ENCODE peak calls at places on chromosomes 13 and 19, in seven cellular contexts. One of them, this sample, is unnamed.

GRCh38 chr19:33301011-33301899 is 1.1 kb downstream of the CEBPA start:
- DNase-seq in bronchial epithelial cell: no peak
- DNase-seq in tibial nerve: no peak
- DNase-seq in AG10803: peak; percentile 11
- DNase-seq in fibroblast of lung: no peak
- DNase-seq in transverse colon: peak; percentile 27
- DNase-seq in HL-60: no peak
- DNase-seq in this sample: no peak

GRCh38 chr19:47719047-47719885 is 6.0 kb downstream of the EHD2 start:
- DNase-seq in AG10803: peak; percentile 100
- DNase-seq in transverse colon: peak; percentile 80
- DNase-seq in bronchial epithelial cell: peak; percentile 94
- DNase-seq in HL-60: no peak
- DNase-seq in tibial nerve: peak; percentile 77
- DNase-seq in fibroblast of lung: peak; percentile 98
- DNase-seq in this sample: no peak

GRCh38 chr13:109314101-109314500 is 472.3 kb downstream of the IRS2 start:
- DNase-seq in transverse colon: no peak
- DNase-seq in AG10803: no peak
- DNase-seq in HL-60: no peak
- DNase-seq in fibroblast of lung: no peak
- DNase-seq in bronchial epithelial cell: no peak
- DNase-seq in tibial nerve: no peak
- DNase-seq in this sample: no peak

GRCh38 chr19:3387645-3388589 is 21.5 kb downstream of the NFIC start:
- DNase-seq in fibroblast of lung: peak; percentile 50
- DNase-seq in AG10803: peak; percentile 84
- DNase-seq in tibial nerve: peak; percentile 68
- DNase-seq in transverse colon: peak; percentile 89
- DNase-seq in HL-60: no peak
- DNase-seq in bronchial epithelial cell: peak; percentile 29
- DNase-seq in this sample: no peak

GRCh38 chr13:113915012-113915763 is 51.3 kb upstream of the GAS6 start:
- DNase-seq in bronchial epithelial cell: no peak
- DNase-seq in tibial nerve: no peak
- DNase-seq in transverse colon: no peak
- DNase-seq in AG10803: no peak
- DNase-seq in HL-60: no peak
- DNase-seq in fibroblast of lung: no peak
- DNase-seq in this sample: no peak

GRCh38 chr19:54203151-54203611 is 2.5 kb downstream of the RPS9 start:
- DNase-seq in transverse colon: no peak
- DNase-seq in HL-60: no peak
- DNase-seq in AG10803: peak; percentile 28
- DNase-seq in bronchial epithelial cell: no peak
- DNase-seq in fibroblast of lung: peak; percentile 9
- DNase-seq in tibial nerve: no peak
- DNase-seq in this sample: no peak

GRCh38 chr13:21022056-21022693 is 39.2 kb downstream of the LATS2 start:
- DNase-seq in AG10803: no peak
- DNase-seq in transverse colon: no peak
- DNase-seq in tibial nerve: no peak
- DNase-seq in bronchial epithelial cell: no peak
- DNase-seq in fibroblast of lung: no peak
- DNase-seq in HL-60: no peak
- DNase-seq in this sample: no peak

GRCh38 chr19:44604241-44604640 is 9.1 kb upstream of the IGSF23 start:
- DNase-seq in AG10803: no peak
- DNase-seq in bronchial epithelial cell: no peak
- DNase-seq in tibial nerve: no peak
- DNase-seq in transverse colon: no peak
- DNase-seq in fibroblast of lung: no peak
- DNase-seq in HL-60: no peak
- DNase-seq in this sample: no peak

GRCh38 chr13:98419786-98420559 is 156.9 kb downstream of the STK24 start:
- DNase-seq in tibial nerve: no peak
- DNase-seq in HL-60: no peak
- DNase-seq in fibroblast of lung: peak; percentile 16
- DNase-seq in bronchial epithelial cell: no peak
- DNase-seq in AG10803: no peak
- DNase-seq in transverse colon: no peak
- DNase-seq in this sample: no peak

GRCh38 chr19:14073925-14074838 is 1.6 kb downstream of the MISP3 start:
- DNase-seq in AG10803: no peak
- DNase-seq in bronchial epithelial cell: peak; percentile 30
- DNase-seq in HL-60: no peak
- DNase-seq in transverse colon: peak; percentile 78
- DNase-seq in fibroblast of lung: no peak
- DNase-seq in tibial nerve: no peak
- DNase-seq in this sample: no peak

GRCh38 chr19:56748443-56748842 is 76.9 kb upstream of the ZNF835 start:
- DNase-seq in transverse colon: no peak
- DNase-seq in tibial nerve: no peak
- DNase-seq in HL-60: no peak
- DNase-seq in AG10803: no peak
- DNase-seq in bronchial epithelial cell: peak; percentile 4
- DNase-seq in fibroblast of lung: no peak
- DNase-seq in this sample: no peak
- TF ChIP-seq CTCF in transverse colon: peak; percentile 44
- TF ChIP-seq CTCF in tibial nerve: peak; percentile 26
- TF ChIP-seq CTCF in HL-60: peak; percentile 22
- TF ChIP-seq CTCF in AG10803: no peak
- TF ChIP-seq CTCF in bronchial epithelial cell: peak; percentile 3
- TF ChIP-seq CTCF in fibroblast of lung: no peak
- TF ChIP-seq CTCF in this sample: no peak

GRCh38 chr19:1384478-1385110 is 887 bp downstream of the NDUFS7 start:
- DNase-seq in AG10803: no peak
- DNase-seq in transverse colon: no peak
- DNase-seq in tibial nerve: no peak
- DNase-seq in bronchial epithelial cell: peak; percentile 8
- DNase-seq in fibroblast of lung: no peak
- DNase-seq in HL-60: no peak
- DNase-seq in this sample: no peak

GRCh38 chr19:1384085-1384462 is 367 bp downstream of the NDUFS7 start:
- DNase-seq in AG10803: no peak
- DNase-seq in HL-60: no peak
- DNase-seq in bronchial epithelial cell: no peak
- DNase-seq in tibial nerve: no peak
- DNase-seq in transverse colon: no peak
- DNase-seq in fibroblast of lung: no peak
- DNase-seq in this sample: no peak

GRCh38 chr19:1383014-1383310 is 745 bp upstream of the NDUFS7 start:
- DNase-seq in HL-60: peak; percentile 99
- DNase-seq in tibial nerve: no peak
- DNase-seq in transverse colon: no peak
- DNase-seq in AG10803: no peak
- DNase-seq in bronchial epithelial cell: no peak
- DNase-seq in fibroblast of lung: peak; percentile 84
- DNase-seq in this sample: no peak

GRCh38 chr19:1382250-1382649 is 1.5 kb upstream of the NDUFS7 start:
- DNase-seq in bronchial epithelial cell: no peak
- DNase-seq in tibial nerve: no peak
- DNase-seq in fibroblast of lung: no peak
- DNase-seq in AG10803: no peak
- DNase-seq in HL-60: no peak
- DNase-seq in transverse colon: no peak
- DNase-seq in this sample: no peak

GRCh38 chr19:1383311-1384084 is at the start of gene NDUFS7:
- DNase-seq in HL-60: peak; percentile 95
- DNase-seq in bronchial epithelial cell: peak; percentile 66
- DNase-seq in tibial nerve: peak; percentile 82
- DNase-seq in AG10803: peak; percentile 94
- DNase-seq in fibroblast of lung: peak; percentile 91
- DNase-seq in transverse colon: peak; percentile 91
- DNase-seq in this sample: peak; percentile 95
- TF ChIP-seq CTCF in HL-60: no peak
- TF ChIP-seq CTCF in bronchial epithelial cell: peak; percentile 24
- TF ChIP-seq CTCF in tibial nerve: no peak
- TF ChIP-seq CTCF in AG10803: peak; percentile 32
- TF ChIP-seq CTCF in fibroblast of lung: no peak
- TF ChIP-seq CTCF in transverse colon: peak; percentile 76
- TF ChIP-seq CTCF in this sample: no peak

DNA sequence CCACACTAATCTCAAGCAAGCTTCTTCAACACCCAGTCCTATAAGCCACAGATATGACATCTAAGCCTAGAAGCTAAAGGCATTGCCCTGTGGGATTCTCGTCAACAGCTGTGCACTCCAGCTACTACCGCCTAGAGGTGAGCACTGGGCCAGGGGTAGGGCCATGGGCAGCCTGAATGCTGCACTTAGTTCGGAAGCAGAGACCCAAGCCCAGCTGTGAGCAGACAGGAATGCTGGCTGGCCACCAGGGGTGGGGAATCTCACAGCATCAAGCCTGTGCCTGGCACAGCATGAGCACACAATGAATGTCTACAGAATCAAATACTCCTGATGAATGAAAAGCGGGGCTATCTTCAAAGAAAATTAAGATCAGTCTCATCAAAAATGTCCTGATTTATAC is 167.5 kb upstream of the UBL3 start:
- DNase-seq in fibroblast of lung: no peak
- DNase-seq in transverse colon: no peak
- DNase-seq in AG10803: no peak
- DNase-seq in bronchial epithelial cell: no peak
- DNase-seq in HL-60: no peak
- DNase-seq in tibial nerve: no peak
- DNase-seq in this sample: no peak
- TF ChIP-seq CTCF in fibroblast of lung: no peak
- TF ChIP-seq CTCF in transverse colon: no peak
- TF ChIP-seq CTCF in AG10803: no peak
- TF ChIP-seq CTCF in bronchial epithelial cell: no peak
- TF ChIP-seq CTCF in HL-60: no peak
- TF ChIP-seq CTCF in tibial nerve: no peak
- TF ChIP-seq CTCF in this sample: peak; percentile 24

GRCh38 chr19:41821003-41821735 is 23.3 kb downstream of the LYPD4 start:
- DNase-seq in bronchial epithelial cell: peak; percentile 62
- DNase-seq in fibroblast of lung: peak; percentile 10
- DNase-seq in HL-60: no peak
- DNase-seq in tibial nerve: no peak
- DNase-seq in AG10803: no peak
- DNase-seq in transverse colon: peak; percentile 41
- DNase-seq in this sample: no peak
- TF ChIP-seq CTCF in bronchial epithelial cell: peak; percentile 79
- TF ChIP-seq CTCF in fibroblast of lung: peak; percentile 37
- TF ChIP-seq CTCF in HL-60: peak; percentile 63
- TF ChIP-seq CTCF in tibial nerve: peak; percentile 40
- TF ChIP-seq CTCF in AG10803: peak; percentile 49
- TF ChIP-seq CTCF in transverse colon: peak; percentile 71
- TF ChIP-seq CTCF in this sample: peak; percentile 53

GRCh38 chr19:17775991-17776803 is 18.7 kb upstream of the B3GNT3 start:
- DNase-seq in tibial nerve: no peak
- DNase-seq in HL-60: no peak
- DNase-seq in AG10803: peak; percentile 37
- DNase-seq in bronchial epithelial cell: no peak
- DNase-seq in fibroblast of lung: no peak
- DNase-seq in transverse colon: no peak
- DNase-seq in this sample: no peak

GRCh38 chr19:17777840-17778620 is 16.9 kb upstream of the B3GNT3 start:
- DNase-seq in AG10803: peak; percentile 14
- DNase-seq in bronchial epithelial cell: peak; percentile 58
- DNase-seq in HL-60: no peak
- DNase-seq in tibial nerve: no peak
- DNase-seq in fibroblast of lung: peak; percentile 25
- DNase-seq in transverse colon: peak; percentile 80
- DNase-seq in this sample: no peak

GRCh38 chr19:17772172-17772571 is 20.9 kb downstream of the FCHO1 start:
- DNase-seq in tibial nerve: no peak
- DNase-seq in fibroblast of lung: peak; percentile 27
- DNase-seq in AG10803: peak; percentile 17
- DNase-seq in transverse colon: no peak
- DNase-seq in bronchial epithelial cell: no peak
- DNase-seq in HL-60: no peak
- DNase-seq in this sample: no peak

GRCh38 chr19:17778621-17779280 is 16.2 kb upstream of the B3GNT3 start:
- DNase-seq in fibroblast of lung: no peak
- DNase-seq in bronchial epithelial cell: peak; percentile 31
- DNase-seq in transverse colon: no peak
- DNase-seq in AG10803: no peak
- DNase-seq in tibial nerve: no peak
- DNase-seq in HL-60: no peak
- DNase-seq in this sample: no peak

DNA sequence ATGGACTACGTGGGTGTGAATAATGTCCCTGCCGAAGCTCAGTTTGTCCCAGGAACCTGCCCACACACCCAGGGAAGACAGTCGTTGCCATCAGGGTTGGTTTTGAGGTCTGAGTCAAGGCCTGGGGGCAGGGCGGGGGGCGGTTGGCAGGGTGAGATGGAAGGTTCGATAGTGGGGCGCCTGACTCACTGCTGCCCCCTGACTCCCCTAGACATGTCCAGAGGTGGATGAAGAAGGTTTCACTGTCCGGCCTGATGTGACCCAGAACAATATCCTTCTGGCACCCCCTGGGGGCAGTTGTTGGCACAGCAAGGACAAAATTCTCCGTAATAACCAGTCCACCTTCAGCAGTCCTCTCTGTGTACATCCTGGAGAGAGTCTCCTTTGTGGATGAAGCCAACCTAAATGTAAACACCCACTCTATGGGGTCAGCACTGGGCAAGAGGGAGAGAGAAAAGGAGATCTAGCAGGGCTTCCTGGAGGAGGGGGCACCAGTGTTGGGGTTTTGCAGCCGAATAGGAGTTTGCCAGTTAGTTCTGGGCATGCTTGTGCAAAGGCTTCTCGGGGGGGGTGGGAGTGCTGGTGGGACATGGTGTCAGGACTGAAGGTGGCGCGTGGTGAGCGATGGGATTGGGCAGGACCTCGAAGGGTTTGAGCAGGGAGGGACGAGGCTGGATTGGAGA is 19.6 kb upstream of the B3GNT3 start:
- DNase-seq in tibial nerve: no peak
- DNase-seq in transverse colon: peak; percentile 49
- DNase-seq in fibroblast of lung: no peak
- DNase-seq in AG10803: peak; percentile 9
- DNase-seq in HL-60: no peak
- DNase-seq in bronchial epithelial cell: no peak
- DNase-seq in this sample: peak; percentile 57
- TF ChIP-seq CTCF in tibial nerve: peak; percentile 38
- TF ChIP-seq CTCF in transverse colon: peak; percentile 36
- TF ChIP-seq CTCF in fibroblast of lung: peak; percentile 55
- TF ChIP-seq CTCF in AG10803: peak; percentile 68
- TF ChIP-seq CTCF in HL-60: peak; percentile 79
- TF ChIP-seq CTCF in bronchial epithelial cell: peak; percentile 69
- TF ChIP-seq CTCF in this sample: peak; percentile 65

DNA sequence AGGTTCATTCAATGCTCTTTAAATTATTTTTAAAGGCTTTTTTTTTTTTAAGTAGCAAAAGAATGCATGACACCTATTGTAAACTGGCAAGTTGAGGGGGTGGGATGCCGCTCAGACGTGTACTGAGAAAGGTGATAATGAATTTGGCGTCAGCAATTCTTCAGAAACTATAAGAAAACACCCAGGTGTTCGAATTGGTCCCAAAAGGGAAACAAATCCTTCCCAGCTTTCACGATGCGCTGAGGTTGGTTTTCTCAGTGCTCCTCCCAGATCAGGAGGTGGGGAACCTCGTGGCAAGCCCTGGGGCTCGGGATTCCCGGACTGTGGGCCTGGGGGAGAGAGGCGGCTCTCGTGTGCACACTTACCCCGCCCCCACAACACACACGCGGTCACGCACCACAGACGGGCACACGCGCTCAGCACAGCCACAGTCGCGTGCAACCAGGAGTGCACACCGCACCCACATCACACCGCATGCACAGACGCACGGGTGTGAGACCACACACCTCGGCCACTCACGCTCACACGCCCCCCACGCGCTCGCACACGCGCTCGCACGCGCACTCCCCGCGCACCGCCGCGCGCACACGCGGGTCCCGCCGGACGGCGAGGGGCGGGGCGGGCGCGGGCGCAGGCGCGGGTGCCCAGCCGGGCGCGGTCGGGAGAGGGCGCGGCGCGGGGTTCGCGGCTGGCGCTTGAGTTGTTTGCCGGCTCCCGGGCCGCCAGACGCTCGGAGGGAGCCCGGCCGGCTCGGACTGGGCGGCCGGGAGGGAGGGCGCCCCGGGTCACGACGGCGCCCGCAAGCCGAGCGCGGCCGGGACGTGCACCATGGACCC is at the start of gene FAM124A:
- DNase-seq in transverse colon: peak; percentile 53
- DNase-seq in AG10803: peak; percentile 16
- DNase-seq in HL-60: peak; percentile 52
- DNase-seq in bronchial epithelial cell: no peak
- DNase-seq in fibroblast of lung: peak; percentile 20
- DNase-seq in tibial nerve: no peak
- DNase-seq in this sample: peak; percentile 54
- TF ChIP-seq CTCF in transverse colon: no peak
- TF ChIP-seq CTCF in AG10803: no peak
- TF ChIP-seq CTCF in HL-60: no peak
- TF ChIP-seq CTCF in bronchial epithelial cell: no peak
- TF ChIP-seq CTCF in fibroblast of lung: no peak
- TF ChIP-seq CTCF in tibial nerve: no peak
- TF ChIP-seq CTCF in this sample: peak; percentile 48

This sample was measured in progenitor cell of endocrine pancreas.